ENCODE peak calls at places on chromosomes 12 and 14, in eight cellular contexts. S is AG10803, W is dorsolateral prefrontal cortex, A is kidney, M is foreskin fibroblast, Z is left lung, L is A549, E is hepatocyte. J is an unnamed sample.

GRCh38 chr14:65502676-65503124 is 90.2 kb downstream of the FUT8 start:
- DNase-seq in S (peak), W (no peak), A (no peak), M (no peak), Z (no peak), L (no peak), E (no peak), J (peak)

GRCh38 chr12:131910302-131911110 is 16.1 kb downstream of the ULK1 start:
- DNase-seq in S (no peak), W (no peak), A (peak), M (no peak), Z (no peak), L (no peak), E (no peak), J (no peak)

GRCh38 chr14:64459737-64460136 is 5.6 kb upstream of the AKAP5 start:
- DNase-seq in S (no peak), W (no peak), A (no peak), M (no peak), Z (no peak), L (no peak), E (no peak), J (no peak)

GRCh38 chr14:95516554-95517209 is at the start of gene SYNE3:
- DNase-seq in S (no peak), W (no peak), A (peak), M (peak), Z (peak), L (no peak), E (peak), J (no peak)

GRCh38 chr12:46585854-46586621 is 213.5 kb upstream of the SLC38A2 start:
- DNase-seq in S (peak), W (no peak), A (no peak), M (peak), Z (peak), L (peak), E (peak), J (peak)

GRCh38 chr14:69650948-69651369 is 39.6 kb downstream of the SUSD6 start:
- DNase-seq in S (peak), W (no peak), A (no peak), M (no peak), Z (no peak), L (no peak), E (no peak), J (peak)

GRCh38 chr14:105484069-105484996 is 2.4 kb upstream of the CRIP1 start:
- DNase-seq in S (peak), W (no peak), A (no peak), M (no peak), Z (no peak), L (peak), E (no peak), J (peak)

GRCh38 chr12:26810330-26810729 is 22.7 kb downstream of the ITPR2 start:
- DNase-seq in S (peak), W (peak), A (peak), M (peak), Z (peak), L (no peak), E (peak), J (peak)

GRCh38 chr14:23936084-23936829 is 17.3 kb upstream of the DHRS4 start:
- DNase-seq in S (no peak), W (no peak), A (no peak), M (no peak), Z (no peak), L (no peak), E (no peak), J (no peak)

GRCh38 chr14:26841920-26842741 is 244.3 kb upstream of the NOVA1 start:
- DNase-seq in S (peak), W (no peak), A (peak), M (peak), Z (peak), L (peak), E (peak), J (peak)

GRCh38 chr12:3132636-3133409 is 55.6 kb downstream of the TSPAN9 start:
- DNase-seq in S (peak), W (no peak), A (peak), M (peak), Z (no peak), L (no peak), E (peak), J (peak)

GRCh38 chr14:34875031-34875922 is at the start of gene BAZ1A:
- DNase-seq in S (peak), W (no peak), A (peak), M (peak), Z (peak), L (peak), E (peak), J (peak)

GRCh38 chr12:132147423-132148367 is 3.4 kb downstream of the NOC4L start:
- DNase-seq in S (no peak), W (peak), A (peak), M (no peak), Z (peak), L (no peak), E (no peak), J (no peak)

GRCh38 chr14:31221266-31221665 is 13.7 kb upstream of the HECTD1 start:
- DNase-seq in S (no peak), W (no peak), A (no peak), M (no peak), Z (no peak), L (no peak), E (no peak), J (no peak)

GRCh38 chr14:64682173-64682710 is 22.0 kb upstream of the PLEKHG3 start:
- DNase-seq in S (peak), W (peak), A (peak), M (peak), Z (peak), L (peak), E (peak), J (peak)

GRCh38 chr12:98751580-98752115 is 106.6 kb downstream of the APAF1 start:
- DNase-seq in S (no peak), W (no peak), A (no peak), M (no peak), Z (no peak), L (no peak), E (no peak), J (no peak)

GRCh38 chr14:69573205-69573840 is 1.3 kb downstream of the CCDC177 start:
- DNase-seq in S (no peak), W (no peak), A (peak), M (no peak), Z (no peak), L (peak), E (no peak), J (no peak)

GRCh38 chr14:69664865-69665526 is 53.6 kb downstream of the SUSD6 start:
- DNase-seq in S (no peak), W (no peak), A (no peak), M (no peak), Z (no peak), L (no peak), E (no peak), J (no peak)

GRCh38 chr12:64034901-64035576 is 187.1 kb downstream of the KICS2 start:
- DNase-seq in S (no peak), W (no peak), A (no peak), M (no peak), Z (no peak), L (no peak), E (no peak), J (no peak)

GRCh38 chr14:93049867-93050331 is 65.8 kb downstream of the ITPK1 start:
- DNase-seq in S (no peak), W (no peak), A (no peak), M (no peak), Z (no peak), L (no peak), E (no peak), J (peak)

GRCh38 chr14:94011795-94012194 is 14.3 kb upstream of the OTUB2 start:
- DNase-seq in S (peak), W (no peak), A (no peak), M (no peak), Z (no peak), L (no peak), E (no peak), J (no peak)

GRCh38 chr14:72513994-72514659 is 379.8 kb downstream of the DPF3 start:
- DNase-seq in S (peak), W (no peak), A (no peak), M (peak), Z (no peak), L (peak), E (peak), J (peak)

GRCh38 chr14:20652996-20653975 is 11.8 kb upstream of the OR6S1 start:
- DNase-seq in S (peak), W (no peak), A (peak), M (peak), Z (no peak), L (peak), E (peak), J (peak)

GRCh38 chr12:68538722-68539614 is 71.7 kb upstream of the RAP1B start:
- DNase-seq in S (peak), W (no peak), A (peak), M (no peak), Z (peak), L (no peak), E (no peak), J (peak)

GRCh38 chr12:95543305-95543704 is 8.0 kb downstream of the USP44 start:
- DNase-seq in S (no peak), W (no peak), A (no peak), M (no peak), Z (no peak), L (no peak), E (no peak), J (no peak)

GRCh38 chr14:70735043-70735442 is 74.3 kb downstream of the MAP3K9 start:
- DNase-seq in S (no peak), W (peak), A (no peak), M (no peak), Z (no peak), L (no peak), E (peak), J (peak)

GRCh38 chr14:93347850-93348249 is 868 bp downstream of the COX8C start:
- DNase-seq in S (no peak), W (no peak), A (no peak), M (no peak), Z (no peak), L (no peak), E (no peak), J (no peak)

DNA sequence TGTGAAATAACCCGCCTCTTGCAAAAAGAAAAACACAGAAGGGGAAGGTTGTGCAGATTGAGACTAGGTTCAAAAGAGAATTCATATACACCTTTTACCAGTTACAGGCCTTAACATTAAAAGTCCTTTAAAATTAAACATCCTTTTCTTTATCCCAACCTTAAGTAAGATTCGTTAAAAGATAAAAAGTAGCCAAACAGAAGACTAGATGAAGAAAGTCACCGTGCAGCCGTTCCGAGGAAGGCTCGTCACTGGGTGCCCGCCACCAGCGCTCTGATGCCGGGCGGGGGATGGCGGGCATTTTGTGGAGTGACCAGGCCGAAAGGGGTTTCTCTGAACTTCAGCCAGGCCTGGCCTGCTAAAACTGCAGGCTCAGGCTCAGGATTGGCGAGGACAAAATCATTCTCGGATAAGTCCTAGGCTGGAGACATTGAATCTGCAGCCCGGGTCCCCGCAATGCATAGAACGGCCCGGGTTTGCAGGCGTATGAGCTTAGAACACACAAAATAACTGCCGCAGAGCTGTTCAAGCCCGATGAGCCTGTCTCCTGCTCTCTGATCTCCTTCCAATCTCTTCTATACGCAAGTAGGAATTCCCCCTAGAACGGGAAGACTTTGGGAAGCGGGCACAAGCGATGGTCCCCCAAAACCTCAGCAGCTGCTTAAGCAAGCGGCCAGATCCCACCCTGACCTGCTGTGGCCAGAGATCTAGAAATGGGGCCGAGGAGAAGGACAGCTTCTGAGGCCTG is 1.3 kb downstream of the TBX5 start:
- DNase-seq in S (no peak), W (no peak), A (no peak), M (no peak), Z (no peak), L (no peak), E (no peak), J (peak)
- H3K4me3 ChIP-seq in S (peak), W (no peak), A (no peak), M (peak), Z (peak), L (no peak), E (peak), J (peak)

GRCh38 chr12:124720019-124720686 is 143.5 kb downstream of the SCARB1 start:
- DNase-seq in S (peak), W (no peak), A (no peak), M (peak), Z (no peak), L (peak), E (peak), J (peak)
- TF ChIP-seq CTCF in S (peak), W (no peak), A (no peak), M (peak), Z (peak), L (peak), E (peak), J (peak)

DNA sequence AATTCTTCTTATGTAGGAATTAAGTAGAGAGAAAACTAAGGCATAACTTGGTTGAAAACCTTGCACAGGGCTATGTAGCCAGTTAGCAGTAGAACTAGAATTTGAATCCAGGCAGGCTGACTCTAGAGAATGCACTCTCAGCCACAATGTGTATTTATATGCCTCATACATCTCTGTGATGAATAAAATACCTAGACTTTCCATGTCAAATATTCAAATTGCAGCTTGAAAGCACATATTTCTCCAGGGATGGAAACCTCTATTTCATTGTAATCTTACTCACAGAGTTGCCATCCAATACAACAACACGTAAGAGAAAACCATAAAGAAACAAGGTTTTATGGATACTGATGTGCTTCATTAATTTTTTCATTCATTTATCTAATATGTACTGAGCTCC is 256.0 kb upstream of the FLRT2 start:
- DNase-seq in S (no peak), W (no peak), A (no peak), M (no peak), Z (no peak), L (no peak), E (no peak), J (no peak)
- H3K4me3 ChIP-seq in S (no peak), W (no peak), A (no peak), M (no peak), Z (no peak), L (no peak), E (no peak), J (no peak)

GRCh38 chr12:126218697-126219096 is 1153.5 kb downstream of the AACS start:
- DNase-seq in S (no peak), W (no peak), A (no peak), M (no peak), Z (no peak), L (no peak), E (no peak), J (no peak)

GRCh38 chr12:126224032-126224431 is 1158.8 kb downstream of the AACS start:
- DNase-seq in S (no peak), W (no peak), A (no peak), M (no peak), Z (no peak), L (no peak), E (no peak), J (no peak)

GRCh38 chr12:126219139-126219538 is 1153.9 kb downstream of the AACS start:
- DNase-seq in S (no peak), W (no peak), A (no peak), M (no peak), Z (no peak), L (no peak), E (no peak), J (no peak)

DNA sequence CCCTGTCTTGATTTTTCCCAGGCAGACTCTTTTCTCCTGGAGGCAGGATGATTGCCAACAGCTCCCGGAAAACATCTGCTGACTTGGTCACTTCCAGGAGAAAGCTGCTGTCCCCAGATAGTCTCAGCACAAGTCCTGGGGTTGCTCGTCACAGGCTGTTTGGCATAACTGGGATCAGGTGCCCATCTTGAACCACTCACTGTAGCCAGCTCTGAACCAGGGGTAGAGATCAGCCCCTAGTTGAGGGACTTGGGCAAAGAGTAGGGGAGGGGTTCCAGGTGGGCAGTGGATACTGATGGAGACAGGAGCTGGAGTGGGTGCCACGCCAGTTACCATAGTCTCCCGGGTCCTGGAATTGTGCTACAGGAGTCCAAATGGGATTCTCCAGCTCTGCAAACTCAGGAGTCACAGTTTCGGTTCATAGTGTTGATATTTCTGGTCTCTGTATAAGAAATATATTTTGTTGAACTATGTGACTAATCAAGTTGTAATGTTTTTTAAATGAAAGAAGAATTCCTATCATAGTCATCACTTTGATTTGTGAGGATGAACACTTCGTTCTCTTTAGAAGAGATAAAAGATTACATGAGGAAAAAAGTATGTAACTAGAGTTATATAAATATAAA is 1154.5 kb downstream of the AACS start:
- DNase-seq in S (no peak), W (no peak), A (no peak), M (no peak), Z (no peak), L (no peak), E (no peak), J (no peak)
- TF ChIP-seq CTCF in S (no peak), W (no peak), A (no peak), M (no peak), Z (no peak), L (no peak), E (no peak), J (no peak)

GRCh38 chr12:107864235-107864634 is 89.7 kb downstream of the ASCL4 start:
- DNase-seq in S (no peak), W (no peak), A (no peak), M (no peak), Z (no peak), L (no peak), E (peak), J (no peak)
- H3K4me3 ChIP-seq in S (no peak), W (peak), A (no peak), M (no peak), Z (no peak), L (no peak), E (peak), J (no peak)

DNA sequence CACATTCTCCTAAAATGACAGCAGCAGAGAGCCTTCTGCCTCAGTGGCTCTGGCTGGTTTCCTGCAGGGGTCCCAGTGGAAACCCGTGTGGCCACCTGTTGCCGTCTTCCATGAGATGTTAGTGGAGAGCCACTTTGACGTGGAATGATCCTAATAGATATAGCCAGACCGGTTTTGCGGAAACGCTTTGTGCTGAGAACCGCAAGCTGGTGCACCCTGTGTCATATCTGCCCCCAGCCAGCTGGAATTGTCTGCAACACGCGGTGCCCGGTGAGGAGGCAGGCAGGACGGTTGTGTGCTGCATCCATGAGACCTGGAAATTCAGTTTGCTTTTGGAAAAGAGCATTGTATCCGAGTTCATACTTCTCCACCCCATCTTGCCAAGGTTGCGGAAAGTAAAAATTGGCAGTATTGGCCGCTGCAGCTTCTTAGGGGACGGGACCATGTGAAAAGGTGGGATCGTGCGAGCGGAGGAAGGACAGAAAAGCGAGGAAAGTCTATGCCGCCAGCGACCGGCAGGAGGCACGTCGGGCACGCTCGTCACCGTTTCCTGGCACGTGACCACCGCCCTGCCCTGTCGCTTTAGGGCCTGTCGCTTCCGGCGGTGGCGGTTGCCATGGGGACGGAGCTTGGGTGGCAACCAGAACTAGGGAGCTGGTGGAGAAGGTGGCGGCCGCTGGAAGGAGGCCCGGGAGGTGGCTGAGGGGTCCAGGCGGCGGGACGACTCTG is at the start of gene CFAP251:
- DNase-seq in S (peak), W (peak), A (peak), M (peak), Z (peak), L (no peak), E (peak), J (peak)
- TF ChIP-seq CTCF in S (peak), W (peak), A (peak), M (peak), Z (peak), L (no peak), E (peak), J (peak)

GRCh38 chr14:101791919-101792572 is 30.5 kb downstream of the PPP2R5C start:
- DNase-seq in S (peak), W (no peak), A (no peak), M (peak), Z (no peak), L (no peak), E (no peak), J (peak)
- H3K4me3 ChIP-seq in S (peak), W (peak), A (peak), M (peak), Z (no peak), L (no peak), E (peak), J (peak)

GRCh38 chr12:31876568-31877424 is 82.4 kb upstream of the RESF1 start:
- DNase-seq in S (no peak), W (no peak), A (no peak), M (no peak), Z (peak), L (no peak), E (peak), J (no peak)
- TF ChIP-seq CTCF in S (no peak), W (no peak), A (no peak), M (no peak), Z (no peak), L (no peak), E (no peak), J (no peak)

DNA sequence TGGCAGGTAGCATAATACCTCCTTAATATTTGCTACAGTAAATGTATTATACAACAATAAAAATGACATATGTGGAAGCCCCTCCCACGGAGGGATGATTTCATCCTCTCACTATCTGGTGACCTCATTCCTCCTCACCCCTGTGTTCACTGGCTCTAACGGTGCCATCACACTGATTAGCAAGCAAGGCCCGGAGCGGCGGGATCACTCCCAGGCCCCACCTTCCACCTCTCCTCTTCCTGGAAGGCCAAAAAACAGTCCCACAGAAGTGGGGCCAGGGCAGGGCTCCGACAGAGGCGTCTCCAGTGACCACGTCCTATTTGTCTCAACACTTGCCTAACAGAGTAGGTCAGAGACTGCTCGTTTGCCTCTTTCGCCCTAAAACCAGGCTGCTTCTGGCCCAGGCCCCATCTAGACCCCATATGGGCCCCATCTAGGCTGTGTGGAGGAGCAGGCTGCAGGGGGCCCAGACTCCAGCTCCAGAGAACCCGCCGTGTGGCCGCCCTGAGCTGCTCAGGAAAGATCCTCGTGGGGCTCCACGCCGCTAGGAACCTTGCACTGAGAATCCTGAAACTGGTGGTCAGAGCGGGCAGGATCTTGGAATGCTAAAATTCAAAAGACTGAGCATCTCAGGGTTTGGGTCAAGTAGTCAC is 3.7 kb downstream of the SELPLG start:
- DNase-seq in S (peak), W (no peak), A (no peak), M (peak), Z (peak), L (peak), E (peak), J (peak)
- H3K4me3 ChIP-seq in S (no peak), W (no peak), A (no peak), M (no peak), Z (no peak), L (no peak), E (no peak), J (no peak)

GRCh38 chr14:32754209-32754608 is 184.5 kb upstream of the NPAS3 start:
- DNase-seq in S (no peak), W (no peak), A (no peak), M (no peak), Z (no peak), L (no peak), E (no peak), J (no peak)
- TF ChIP-seq CTCF in S (no peak), W (no peak), A (no peak), M (no peak), Z (no peak), L (no peak), E (no peak), J (no peak)

J was measured in fibroblast of pulmonary artery.